ENCODE peak calls at places on chromosomes 6 and 20, in ten cellular contexts. M, A, X, S, U, L, J, Y, R and Q are unnamed samples.

GRCh38 chr6:106924699-106925523 is 49.6 kb downstream of the CD24 start:
- DNase-seq in Y (no peak), J (peak; percentile 72), S (no peak), X (no peak), A (peak; percentile 82), M (no peak), R (no peak), U (no peak), L (no peak), Q (peak; percentile 91)

GRCh38 chr20:57291694-57292093 is 25.3 kb upstream of the BMP7 start:
- DNase-seq in Y (no peak), X (no peak), J (no peak), L (no peak), M (no peak), A (no peak), R (no peak), U (no peak), S (no peak), Q (no peak)

GRCh38 chr6:32369678-32370077 is 2.0 kb downstream of the TSBP1 start:
- DNase-seq in A (no peak), S (no peak), X (no peak), Y (no peak), L (peak; percentile 86), M (no peak), R (no peak), U (no peak), J (no peak), Q (no peak)

GRCh38 chr6:137102851-137103492 is 58.2 kb upstream of the IL20RA start:
- DNase-seq in L (no peak), M (no peak), S (no peak), J (no peak), U (peak; percentile 100), X (no peak), R (no peak), Y (no peak), A (no peak), Q (no peak)

GRCh38 chr6:98669371-98669770 is 165.0 kb upstream of the POU3F2 start:
- DNase-seq in S (no peak), M (no peak), U (no peak), J (no peak), X (no peak), L (no peak), R (no peak), Y (no peak), A (no peak), Q (no peak)

GRCh38 chr6:166626177-166627038 is 643 bp downstream of the RPS6KA2 start:
- DNase-seq in A (peak; percentile 48), Y (no peak), U (no peak), L (peak; percentile 49), J (peak; percentile 60), X (no peak), M (no peak), R (no peak), S (peak; percentile 35), Q (peak; percentile 68)

GRCh38 chr20:22775671-22776139 is 191.3 kb upstream of the FOXA2 start:
- DNase-seq in J (no peak), L (peak; percentile 65), R (peak; percentile 52), U (no peak), M (no peak), A (no peak), S (no peak), X (no peak), Y (no peak), Q (no peak)

GRCh38 chr6:108587258-108588059 is 26.7 kb downstream of the FOXO3 start:
- DNase-seq in R (no peak), M (no peak), A (no peak), Y (no peak), L (peak; percentile 92), J (no peak), X (peak; percentile 77), U (no peak), S (no peak), Q (no peak)

GRCh38 chr6:79946242-79946641 is 1.1 kb downstream of the ELOVL4 start:
- DNase-seq in M (no peak), X (no peak), Y (no peak), A (no peak), S (no peak), J (no peak), U (no peak), R (no peak), L (peak; percentile 35), Q (no peak)

GRCh38 chr6:167477688-167478087 is 152.8 kb downstream of the TTLL2 start:
- DNase-seq in Y (peak; percentile 66), R (no peak), A (no peak), L (no peak), X (no peak), M (no peak), S (no peak), J (no peak), U (no peak), Q (no peak)

GRCh38 chr6:124551711-124552233 is 410.5 kb upstream of the RNF217 start:
- DNase-seq in M (no peak), X (no peak), S (no peak), A (no peak), L (no peak), R (no peak), J (no peak), U (no peak), Y (no peak), Q (no peak)

GRCh38 chr20:25397827-25398226 is 7.2 kb upstream of the ABHD12 start:
- DNase-seq in A (no peak), X (no peak), L (peak; percentile 30), J (no peak), U (no peak), M (no peak), S (no peak), R (no peak), Y (no peak), Q (no peak)

GRCh38 chr20:63702751-63703470 is 4.9 kb downstream of the ARFRP1 start:
- DNase-seq in J (no peak), A (no peak), R (peak; percentile 17), Y (peak; percentile 71), S (peak; percentile 4), M (no peak), U (no peak), L (no peak), X (peak; percentile 57), Q (no peak)

GRCh38 chr6:79431469-79431868 is 105.8 kb downstream of the LCA5 start:
- DNase-seq in R (no peak), Y (no peak), S (no peak), U (no peak), L (no peak), X (no peak), A (no peak), M (no peak), J (no peak), Q (no peak)

GRCh38 chr20:46351357-46352058 is 43.2 kb upstream of the CDH22 start:
- DNase-seq in M (no peak), X (no peak), U (no peak), R (peak; percentile 67), S (no peak), L (no peak), A (no peak), Y (no peak), J (no peak), Q (no peak)

GRCh38 chr6:3356056-3356823 is 97.5 kb downstream of the PSMG4 start:
- DNase-seq in R (peak; percentile 80), Y (peak; percentile 87), X (peak; percentile 91), S (peak; percentile 78), J (peak; percentile 72), U (peak; percentile 77), A (peak; percentile 59), L (peak; percentile 63), M (peak; percentile 96), Q (peak; percentile 62)
- TF ChIP-seq POLR2A in R (no peak), Y (no peak), X (no peak), S (peak; percentile 39), J (no peak), U (peak; percentile 32), A (no peak), L (no peak), M (no peak), Q (peak; percentile 29)

DNA sequence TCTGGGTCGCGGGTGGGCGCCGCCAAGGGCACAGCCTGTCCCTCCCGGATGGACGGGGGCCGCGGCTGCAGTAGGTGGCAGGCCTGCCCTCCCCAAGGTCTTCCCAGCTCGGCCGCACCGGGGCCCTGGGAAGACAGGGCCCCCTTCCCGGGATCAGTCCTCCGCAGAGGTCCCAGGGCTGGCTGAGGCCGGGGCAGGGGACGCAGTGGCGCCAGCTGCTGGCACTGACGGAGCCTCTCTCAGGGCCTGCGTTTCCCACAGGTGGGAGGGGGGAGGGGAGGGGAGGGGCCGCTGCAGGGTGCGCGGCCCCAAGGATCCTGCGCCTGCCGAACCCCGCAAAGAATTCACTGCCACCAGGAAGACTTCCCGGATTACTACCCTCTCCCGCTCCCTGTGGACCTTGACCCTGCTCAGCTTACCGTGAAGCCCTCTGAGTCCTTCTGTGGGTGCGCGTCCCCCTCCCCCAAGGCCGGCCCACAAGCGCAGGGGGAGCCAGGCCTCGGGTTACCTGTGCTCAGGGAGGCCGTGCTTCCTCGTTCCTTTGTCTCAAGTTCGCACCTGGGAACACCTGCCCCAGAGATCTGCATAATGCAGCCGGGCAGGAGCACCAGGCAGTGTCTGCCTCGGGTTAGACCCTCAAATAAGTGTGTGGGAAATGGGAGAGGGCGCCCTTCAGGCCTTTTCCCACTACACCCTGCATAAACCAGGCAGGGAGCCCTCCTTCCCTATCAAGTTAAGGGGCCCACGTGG is 5.1 kb downstream of the LZTS3 start:
- DNase-seq in J (peak; percentile 83), R (no peak), M (no peak), L (no peak), U (no peak), A (peak; percentile 78), X (peak; percentile 63), Y (no peak), S (no peak), Q (peak; percentile 82)
- H3K27ac ChIP-seq in J (no peak overlapping the region), R (no peak overlapping the region), M (no peak overlapping the region), L (no peak overlapping the region), U (no peak overlapping the region), A (peak overlapping the region; percentile 74), X (no peak overlapping the region), Y (no peak overlapping the region), S (no peak overlapping the region), Q (peak overlapping the region; percentile 77)

GRCh38 chr6:133972388-133972787 is 19.4 kb downstream of the TBPL1 start:
- DNase-seq in L (no peak), R (no peak), U (no peak), M (no peak), J (no peak), X (no peak), Y (no peak), S (no peak), A (no peak), Q (no peak)
- H3K4me3 ChIP-seq in L (no peak overlapping the region), R (no peak overlapping the region), U (no peak overlapping the region), M (no peak overlapping the region), J (no peak overlapping the region), X (no peak overlapping the region), Y (no peak overlapping the region), S (no peak overlapping the region), A (no peak overlapping the region), Q (no peak overlapping the region)

DNA sequence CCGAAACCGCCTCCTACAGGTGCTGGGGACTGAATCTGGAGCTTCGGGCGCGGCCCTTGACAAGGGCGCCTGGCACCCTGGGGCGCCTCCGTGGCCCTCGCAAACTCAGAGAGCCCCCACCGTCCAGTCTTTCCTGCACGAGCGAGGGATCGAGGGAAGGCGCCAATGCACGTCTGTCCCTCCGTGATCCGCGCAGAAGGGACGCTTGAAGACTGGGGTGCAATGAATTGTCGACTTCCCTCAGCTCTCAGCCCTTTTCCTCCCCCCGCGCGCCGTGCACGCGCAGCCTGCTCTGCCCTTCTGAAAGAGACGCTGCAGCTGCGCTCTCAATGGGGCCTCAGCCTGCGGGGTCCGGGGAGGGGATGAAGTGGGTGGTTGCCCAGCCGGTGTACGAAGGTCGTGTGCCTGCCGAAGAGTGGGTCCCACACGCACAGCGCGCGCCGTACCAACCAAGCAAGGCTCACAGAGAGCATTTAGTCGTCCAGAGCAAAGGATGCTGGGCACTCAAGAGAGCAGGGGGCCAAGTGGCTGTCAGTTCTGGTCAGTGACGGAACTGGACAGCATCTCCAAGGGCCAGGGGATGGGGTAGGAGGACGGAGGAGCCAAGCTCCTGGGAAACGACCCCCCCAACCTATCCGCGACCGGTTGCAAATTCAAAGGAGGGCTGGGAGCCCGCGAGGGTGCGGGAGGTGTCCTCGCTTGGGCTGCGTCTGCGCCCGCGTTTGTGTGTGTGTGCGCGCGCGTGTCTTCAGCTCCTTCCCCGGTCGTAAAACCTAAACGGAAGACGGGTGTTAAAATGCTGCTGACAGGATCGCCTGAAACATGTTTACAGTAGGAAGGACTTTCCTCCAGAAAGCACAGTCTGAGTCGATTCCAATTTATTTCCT is 5.4 kb upstream of the SOX4 start:
- DNase-seq in S (peak; percentile 38), R (peak; percentile 25), U (no peak), X (peak; percentile 75), J (peak; percentile 82), A (peak; percentile 57), M (no peak), Y (peak; percentile 86), L (peak; percentile 44), Q (peak; percentile 64)
- TF ChIP-seq POLR2A in S (no peak), R (no peak), U (peak; percentile 75), X (peak; percentile 2), J (peak; percentile 20), A (no peak), M (no peak), Y (no peak), L (no peak), Q (no peak)